ENCODE peak calls at places on chromosome 12, in nine cellular contexts. U is prostate gland, K is suprapubic skin, J is HCT116, F is K562, S is Panc1, O is esophagus muscularis mucosa, C is GM23338, H is spleen. P is an unnamed sample.

GRCh38 chr12:53046655-53047220 is 3.1 kb upstream of the TNS2 start:
- DNase-seq in C (peak; percentile 79), O (peak; percentile 98), U (peak; percentile 88), H (no peak), K (peak; percentile 95), S (no peak), F (no peak), J (no peak), P (peak; percentile 63)

GRCh38 chr12:46354111-46354798 is 18.3 kb downstream of the SLC38A2 start:
- DNase-seq in U (no peak), K (no peak), S (no peak), O (no peak), C (peak; percentile 46), F (no peak), J (no peak), H (no peak), P (no peak)

GRCh38 chr12:108804361-108804949 is 52.9 kb downstream of the SSH1 start:
- DNase-seq in O (no peak), K (peak; percentile 81), S (no peak), U (no peak), F (no peak), H (peak; percentile 72), C (no peak), J (no peak), P (peak; percentile 12)

GRCh38 chr12:15494329-15495046 is 172.2 kb downstream of the PTPRO start:
- DNase-seq in U (no peak), H (no peak), J (no peak), C (no peak), K (no peak), O (no peak), F (no peak), S (no peak), P (no peak)

GRCh38 chr12:34405286-34406227 is 383.3 kb downstream of the ALG10 start:
- DNase-seq in S (no peak), C (no peak), J (no peak), U (peak; percentile 2), O (peak; percentile 60), F (no peak), H (peak; percentile 54), K (peak; percentile 38), P (no peak)

GRCh38 chr12:68609955-68610434 is 704 bp upstream of the RAP1B start:
- DNase-seq in F (peak; percentile 64), O (no peak), J (no peak), U (peak; percentile 19), K (no peak), H (no peak), C (no peak), S (no peak), P (peak; percentile 23)

GRCh38 chr12:14249368-14249767 is 116.1 kb upstream of the ATF7IP start:
- DNase-seq in O (no peak), C (peak; percentile 72), H (no peak), J (peak; percentile 48), U (no peak), S (no peak), K (no peak), F (no peak), P (no peak)

GRCh38 chr12:85273411-85274075 is 6.5 kb upstream of the ALX1 start:
- DNase-seq in C (peak; percentile 68), F (no peak), K (no peak), S (no peak), U (no peak), O (no peak), H (peak; percentile 59), J (no peak), P (no peak)

GRCh38 chr12:4274960-4275868 is 1.7 kb downstream of the CCND2 start:
- DNase-seq in O (peak; percentile 83), S (no peak), J (no peak), H (peak; percentile 81), U (no peak), C (peak; percentile 73), K (no peak), F (peak; percentile 33), P (no peak)

GRCh38 chr12:115337693-115338543 is 653.9 kb upstream of the TBX3 start:
- DNase-seq in H (no peak), J (peak; percentile 39), F (peak; percentile 2), K (peak; percentile 84), C (peak; percentile 31), S (no peak), U (peak; percentile 47), O (no peak), P (no peak)

GRCh38 chr12:12349711-12350665 is at the start of gene MANSC1:
- DNase-seq in F (peak; percentile 67), H (peak; percentile 95), U (peak; percentile 63), O (no peak), J (no peak), S (no peak), K (peak; percentile 79), C (peak; percentile 86), P (peak; percentile 73)

GRCh38 chr12:131055093-131055465 is 101.4 kb downstream of the ADGRD1 start:
- DNase-seq in C (no peak), U (no peak), H (no peak), O (no peak), F (no peak), K (no peak), S (no peak), J (no peak), P (no peak)

GRCh38 chr12:57476993-57477709 is 2.5 kb downstream of the ARHGAP9 start:
- DNase-seq in H (peak; percentile 87), F (no peak), S (no peak), C (no peak), K (no peak), O (no peak), J (no peak), U (no peak), P (no peak)

GRCh38 chr12:1644113-1644512 is 15.1 kb downstream of the WNT5B start:
- DNase-seq in H (no peak), C (no peak), K (no peak), J (no peak), O (no peak), U (no peak), S (no peak), F (no peak), P (no peak)

GRCh38 chr12:98352218-98352811 is 163.1 kb upstream of the TMPO start:
- DNase-seq in J (peak; percentile 18), C (no peak), O (no peak), U (no peak), S (no peak), H (no peak), K (no peak), F (no peak), P (no peak)
- TF ChIP-seq POLR2AphosphoS5 in J (no peak), C (no peak), O (no peak), U (no peak), S (no peak), H (no peak), K (no peak), F (no peak), P (no peak)

DNA sequence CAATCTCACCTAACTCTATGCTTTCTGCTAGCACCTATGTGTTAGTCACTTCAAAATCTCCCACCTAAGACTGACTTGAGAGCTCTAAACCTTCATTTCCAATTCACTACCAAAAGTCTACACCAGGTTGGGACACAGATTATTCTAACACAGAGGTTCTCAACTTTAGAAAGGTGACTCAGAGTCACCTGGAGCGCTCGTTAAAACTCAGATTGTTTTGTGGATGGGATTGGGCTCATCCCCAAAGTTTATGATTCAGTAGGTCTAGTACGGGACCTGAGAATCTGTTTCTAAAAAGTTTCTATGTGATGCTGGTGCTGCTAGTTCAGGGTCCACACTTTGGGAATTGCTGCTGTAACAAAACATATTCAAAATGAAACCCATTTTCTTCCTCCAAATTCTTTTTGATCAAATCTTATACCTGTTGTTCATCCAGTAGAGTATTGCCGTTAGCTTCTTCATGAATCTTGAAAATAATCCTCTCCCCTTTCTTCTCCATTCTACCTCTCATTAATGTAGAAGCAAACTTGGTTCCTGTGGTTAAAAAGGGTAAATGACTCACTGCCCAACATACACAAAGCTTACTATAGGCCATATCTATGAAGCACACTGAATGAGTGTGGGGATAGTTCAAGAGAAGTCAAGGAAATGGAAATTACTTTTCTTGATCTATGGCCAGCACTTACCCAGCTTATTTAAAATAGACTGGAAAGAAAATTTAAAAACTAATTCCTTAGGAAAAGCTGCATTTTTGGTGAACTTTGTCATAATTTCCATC is 206.7 kb downstream of the KIF21A start:
- DNase-seq in O (no peak), F (no peak), J (no peak), H (no peak), K (no peak), C (no peak), U (no peak), S (no peak), P (no peak)
- H3K27ac ChIP-seq in O (no peak overlapping the region), F (no peak overlapping the region), J (no peak overlapping the region), H (no peak overlapping the region), K (no peak overlapping the region), C (no peak overlapping the region), U (no peak overlapping the region), S (no peak overlapping the region), P (no peak overlapping the region)

GRCh38 chr12:6207254-6207942 is 7.2 kb downstream of the CD9 start:
- DNase-seq in U (no peak), J (no peak), F (no peak), K (no peak), S (no peak), C (no peak), H (no peak), O (no peak), P (no peak)
- TF ChIP-seq POLR2AphosphoS5 in U (no peak), J (no peak), F (no peak), K (no peak), S (no peak), C (no peak), H (no peak), O (no peak), P (no peak)

GRCh38 chr12:27009926-27010325 is 4.3 kb downstream of the TM7SF3 start:
- DNase-seq in F (no peak), K (no peak), J (no peak), H (no peak), C (no peak), U (no peak), O (no peak), S (no peak), P (peak; percentile 38)
- H3K27ac ChIP-seq in F (no peak overlapping the region), K (no peak overlapping the region), J (no peak overlapping the region), H (no peak overlapping the region), C (no peak overlapping the region), U (no peak overlapping the region), O (no peak overlapping the region), S (peak overlapping the region; percentile 6), P (no peak overlapping the region)

DNA sequence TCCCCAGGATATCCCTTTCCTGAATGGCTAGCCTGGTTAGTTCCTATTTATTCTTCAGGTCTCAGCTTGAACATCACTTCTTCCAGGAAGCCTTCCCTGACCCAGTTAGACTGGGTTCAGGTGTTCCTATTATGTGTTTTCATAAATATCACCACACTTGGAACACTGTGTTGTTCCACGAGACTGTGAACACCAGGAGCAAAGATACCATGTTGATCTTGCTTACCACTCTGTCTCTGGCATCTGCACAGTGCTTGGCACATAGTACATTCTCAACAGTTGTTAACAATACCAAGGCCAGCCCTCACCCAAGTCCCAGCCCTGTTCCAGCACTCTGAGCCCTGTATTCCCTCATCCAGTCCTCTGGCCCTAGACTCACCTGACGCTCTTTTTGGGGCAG is 13.7 kb upstream of the ZNF385A start:
- DNase-seq in H (no peak), S (no peak), O (no peak), F (no peak), U (no peak), J (no peak), C (no peak), K (peak; percentile 55), P (no peak)
- TF ChIP-seq POLR2AphosphoS5 in H (no peak), S (no peak), O (no peak), F (no peak), U (no peak), J (no peak), C (no peak), K (no peak), P (no peak)

GRCh38 chr12:132491761-132492378 is 1.9 kb downstream of the FBRSL1 start:
- DNase-seq in U (no peak), J (no peak), S (no peak), H (no peak), F (no peak), K (no peak), C (no peak), O (no peak), P (no peak)
- H3K27ac ChIP-seq in U (peak overlapping the region; percentile 85), J (no peak overlapping the region), S (no peak overlapping the region), H (no peak overlapping the region), F (no peak overlapping the region), K (no peak overlapping the region), C (no peak overlapping the region), O (no peak overlapping the region), P (peak overlapping the region; percentile 74)

P was measured in HL-60.